ENCODE peak calls at places on chromosomes 13 and 19, in nine cellular contexts. V is iris pigment epithelial cell; R is T-helper 2 cell; O is H54; U is activated T-cell treated with anti-CD3 and anti-CD28 coated beads, Interleukin-2, amount 50 U/mL, for 72 hours; K is endothelial cell; X is iPS-NIHi11; W is stimulated activated CD8-positive, alpha-beta memory T cell treated with anti-CD3 and anti-CD28 coated beads, Interleukin-12 subunit alpha, Interleukin-12 subunit beta, amount 100 ng/mL, for 4 hours; L is NCI-H1105 treated with DMSO at 0.1 percent for 48 hours. M is an unnamed sample.

GRCh38 chr19:35425682-35426081 is 22.4 kb upstream of the FFAR2 start:
- DNase-seq in X (no peak), U (no peak), K (no peak), O (no peak), R (no peak), L (no peak), V (no peak), W (no peak), M (no peak)

GRCh38 chr19:3368441-3368795 is 2.0 kb downstream of the NFIC start:
- DNase-seq in W (no peak), U (no peak), K (no peak), V (no peak), R (no peak), L (no peak), O (no peak), X (no peak), M (no peak)

GRCh38 chr13:44393391-44393790 is 19.8 kb downstream of the SERP2 start:
- DNase-seq in U (no peak), V (peak), L (no peak), R (no peak), X (no peak), W (no peak), O (no peak), K (no peak), M (peak)

GRCh38 chr19:13441810-13442512 is 64.3 kb downstream of the CACNA1A start:
- DNase-seq in X (peak), U (peak), V (peak), K (peak), R (peak), L (no peak), O (peak), W (no peak), M (no peak)

GRCh38 chr13:111319998-111320911 is at the start of gene TEX29:
- DNase-seq in K (no peak), X (no peak), L (no peak), R (no peak), V (no peak), O (no peak), W (no peak), U (no peak), M (no peak)

GRCh38 chr13:53784331-53784730 is 755.7 kb downstream of the OLFM4 start:
- DNase-seq in K (no peak), L (no peak), O (no peak), V (no peak), W (no peak), R (no peak), U (no peak), X (no peak), M (no peak)

GRCh38 chr19:50003810-50004419 is 21.3 kb downstream of the VRK3 start:
- DNase-seq in R (no peak), L (no peak), O (peak), U (peak), K (no peak), V (peak), X (no peak), W (no peak), M (peak)

GRCh38 chr13:40381935-40382764 is 284.3 kb downstream of the FOXO1 start:
- DNase-seq in L (no peak), K (no peak), V (no peak), W (no peak), U (no peak), X (no peak), O (no peak), R (no peak), M (no peak)